ENCODE peak calls at places on chromosomes 13 and 19, in four cellular contexts. T, A, Q and K are unnamed samples.
A peak's percentile ranks its signal among the peaks of the same experiment; 100 is the strongest.

GRCh38 chr13:41502021-41502420 is 44.7 kb downstream of the RGCC start:
- DNase-seq in T (no peak), A (no peak), Q (no peak), K (no peak)

GRCh38 chr19:44988896-44989563 is 12.2 kb upstream of the RELB start:
- DNase-seq in T (peak; percentile 75), A (peak; percentile 80), Q (peak; percentile 41), K (peak; percentile 44)

GRCh38 chr19:3656073-3656746 is 29.6 kb upstream of the CACTIN start:
- DNase-seq in T (no peak), A (peak; percentile 96), Q (no peak), K (peak; percentile 5)

GRCh38 chr13:40230833-40231266 is 435.6 kb downstream of the FOXO1 start:
- DNase-seq in T (peak; percentile 74), A (peak; percentile 69), Q (no peak), K (peak; percentile 7)

GRCh38 chr19:51389143-51389542 is 1.2 kb downstream of the C19orf84 start:
- DNase-seq in T (no peak), A (no peak), Q (no peak), K (no peak)

GRCh38 chr19:11581740-11582139 is 4.3 kb upstream of the ACP5 start:
- DNase-seq in T (peak; percentile 18), A (peak; percentile 40), Q (no peak), K (no peak)

GRCh38 chr13:110869231-110869804 is 45.6 kb downstream of the ANKRD10 start:
- DNase-seq in T (no peak), A (no peak), Q (no peak), K (no peak)

GRCh38 chr13:31000889-31001288 is 68.4 kb downstream of the TEX26 start:
- DNase-seq in T (peak; percentile 49), A (no peak), Q (no peak), K (no peak)

GRCh38 chr13:112812306-112813034 is 122.6 kb downstream of the ATP11A start:
- DNase-seq in T (peak; percentile 24), A (no peak), Q (no peak), K (no peak)

GRCh38 chr13:114089341-114089740 is 43.1 kb downstream of the RASA3 start:
- DNase-seq in T (no peak), A (no peak), Q (no peak), K (no peak)

GRCh38 chr19:46299004-46299509 is 2.2 kb downstream of the HIF3A start:
- DNase-seq in T (peak; percentile 97), A (peak; percentile 98), Q (peak; percentile 88), K (peak; percentile 81)

GRCh38 chr13:60612593-60612992 is 215.6 kb downstream of the TDRD3 start:
- DNase-seq in T (peak; percentile 6), A (no peak), Q (no peak), K (no peak)

GRCh38 chr13:28059214-28059613 is 41.2 kb downstream of the FLT3 start:
- DNase-seq in T (peak; percentile 48), A (peak; percentile 41), Q (peak; percentile 2), K (peak; percentile 16)

GRCh38 chr13:71758823-71759222 is 108.2 kb downstream of the DACH1 start:
- DNase-seq in T (peak; percentile 6), A (no peak), Q (no peak), K (no peak)

GRCh38 chr19:18659281-18660050 is 22.6 kb downstream of the KLHL26 start:
- DNase-seq in T (peak; percentile 43), A (peak; percentile 47), Q (no peak), K (no peak)

GRCh38 chr13:70107125-70107497 is 515 bp upstream of the ATXN8OS start:
- DNase-seq in T (no peak), A (no peak), Q (no peak), K (no peak)

GRCh38 chr19:29867984-29868383 is 56.2 kb downstream of the CCNE1 start:
- DNase-seq in T (no peak), A (no peak), Q (no peak), K (no peak)

GRCh38 chr19:34480491-34480890 is 1.1 kb upstream of the WTIP start:
- DNase-seq in T (no peak), A (no peak), Q (no peak), K (no peak)

GRCh38 chr19:48715276-48715675 is 4.2 kb downstream of the MAMSTR start:
- DNase-seq in T (no peak), A (no peak), Q (no peak), K (no peak)

GRCh38 chr19:5170329-5170745 is 170.3 kb downstream of the PTPRS start:
- DNase-seq in T (no peak), A (no peak), Q (no peak), K (no peak)

GRCh38 chr19:16876904-16877361 is 11.9 kb upstream of the F2RL3 start:
- DNase-seq in T (no peak), A (no peak), Q (no peak), K (no peak)

GRCh38 chr19:35869327-35870123 is 1.2 kb downstream of the APLP1 start:
- DNase-seq in T (peak; percentile 60), A (peak; percentile 85), Q (peak; percentile 90), K (peak; percentile 66)

GRCh38 chr13:108315273-108315672 is 45.8 kb downstream of the TNFSF13B start:
- DNase-seq in T (no peak), A (no peak), Q (no peak), K (no peak)

GRCh38 chr13:92461402-92461801 is 765.2 kb upstream of the GPC6 start:
- DNase-seq in T (no peak), A (no peak), Q (no peak), K (no peak)

GRCh38 chr13:98571955-98572662 is 4.8 kb downstream of the STK24 start:
- DNase-seq in T (no peak), A (peak; percentile 93), Q (no peak), K (peak; percentile 20)

GRCh38 chr13:100527644-100528043 is 60.9 kb downstream of the GGACT start:
- DNase-seq in T (no peak), A (no peak), Q (no peak), K (no peak)

GRCh38 chr13:70769771-70770326 is 661.6 kb upstream of the KLHL1 start:
- DNase-seq in T (no peak), A (no peak), Q (no peak), K (no peak)

GRCh38 chr19:11234486-11235075 is 4.8 kb upstream of the ANGPTL8 start:
- DNase-seq in T (no peak), A (no peak), Q (no peak), K (no peak)

GRCh38 chr19:34669305-34669704 is 7.7 kb downstream of the SCGB2B2 start:
- DNase-seq in T (no peak), A (no peak), Q (no peak), K (no peak)

GRCh38 chr13:49972709-49973108 is 24.1 kb upstream of the TRIM13 start:
- DNase-seq in T (no peak), A (no peak), Q (no peak), K (no peak)

GRCh38 chr13:45833663-45834062 is 17.9 kb downstream of the SIAH3 start:
- DNase-seq in T (peak; percentile 36), A (peak; percentile 76), Q (no peak), K (peak; percentile 6)

GRCh38 chr13:99237981-99238662 is 20.1 kb downstream of the GPR18 start:
- DNase-seq in T (no peak), A (no peak), Q (no peak), K (no peak)

GRCh38 chr13:80666782-80667537 is 326.0 kb upstream of the SPRY2 start:
- DNase-seq in T (peak; percentile 56), A (peak; percentile 22), Q (no peak), K (no peak)

GRCh38 chr19:50458396-50459066 is 17.8 kb upstream of the EMC10 start:
- DNase-seq in T (peak; percentile 8), A (peak; percentile 78), Q (no peak), K (no peak)

GRCh38 chr13:33125821-33126570 is 109.8 kb downstream of the KL start:
- DNase-seq in T (peak; percentile 94), A (peak; percentile 97), Q (no peak), K (peak; percentile 98)